ENCODE peak calls at places on chromosomes 5 and 9, in ten cellular contexts. H is CD8-positive, alpha-beta T cell; V is tibial artery; E is GM23338; O is CD8-positive, alpha-beta memory T cell; B is kidney; I is transverse colon; P is heart left ventricle; X is astrocyte of the spinal cord; D is SJSA1. Z is an unnamed sample.
A peak's percentile ranks its signal among the peaks of the same experiment; 100 is the strongest.

GRCh38 chr9:114953917-114954316 is 23.5 kb upstream of the TNFSF8 start:
- DNase-seq in H (no peak), V (peak; percentile 68), E (no peak), O (no peak), B (no peak), I (peak; percentile 18), P (peak; percentile 24), X (peak; percentile 63), D (peak; percentile 33), Z (peak; percentile 67)

GRCh38 chr5:132215329-132215728 is 12.3 kb downstream of the P4HA2 start:
- DNase-seq in H (no peak), V (peak; percentile 99), E (no peak), O (no peak), B (peak; percentile 97), I (peak; percentile 80), P (peak; percentile 93), X (peak; percentile 98), D (peak; percentile 90), Z (peak; percentile 98)

GRCh38 chr5:74240783-74241750 is 399.5 kb downstream of the ENC1 start:
- DNase-seq in H (no peak), V (no peak), E (no peak), O (no peak), B (no peak), I (no peak), P (no peak), X (no peak), D (peak; percentile 84), Z (no peak)

GRCh38 chr9:859251-859650 is 17.8 kb downstream of the DMRT1 start:
- DNase-seq in H (no peak), V (no peak), E (no peak), O (no peak), B (no peak), I (no peak), P (no peak), X (no peak), D (no peak), Z (no peak)

GRCh38 chr9:83445703-83446102 is 92.5 kb downstream of the FRMD3 start:
- DNase-seq in H (no peak), V (no peak), E (no peak), O (no peak), B (no peak), I (no peak), P (no peak), X (no peak), D (no peak), Z (no peak)

GRCh38 chr5:145854651-145855258 is 18.1 kb downstream of the GRXCR2 start:
- DNase-seq in H (no peak), V (no peak), E (no peak), O (no peak), B (no peak), I (peak; percentile 78), P (no peak), X (peak; percentile 81), D (peak; percentile 77), Z (peak; percentile 54)

GRCh38 chr5:96638566-96638965 is 23.6 kb upstream of the CAST start:
- DNase-seq in H (no peak), V (no peak), E (no peak), O (no peak), B (no peak), I (no peak), P (no peak), X (no peak), D (no peak), Z (no peak)

GRCh38 chr5:161190778-161191177 is 338.8 kb upstream of the ATP10B start:
- DNase-seq in H (no peak), V (no peak), E (no peak), O (no peak), B (no peak), I (no peak), P (no peak), X (no peak), D (no peak), Z (no peak)

GRCh38 chr9:131485206-131485605 is 17.5 kb upstream of the POMT1 start:
- DNase-seq in H (no peak), V (no peak), E (no peak), O (no peak), B (no peak), I (no peak), P (no peak), X (no peak), D (no peak), Z (no peak)

GRCh38 chr9:130685104-130685503 is 8.5 kb upstream of the EXOSC2 start:
- DNase-seq in H (no peak), V (no peak), E (no peak), O (no peak), B (no peak), I (no peak), P (no peak), X (no peak), D (no peak), Z (no peak)

GRCh38 chr5:14281746-14282181 is 138.6 kb downstream of the TRIO start:
- DNase-seq in H (no peak), V (no peak), E (no peak), O (no peak), B (no peak), I (no peak), P (no peak), X (no peak), D (no peak), Z (no peak)

GRCh38 chr9:6687180-6687579 is 41.7 kb upstream of the GLDC start:
- DNase-seq in H (no peak), V (no peak), E (no peak), O (no peak), B (no peak), I (no peak), P (no peak), X (no peak), D (no peak), Z (no peak)

GRCh38 chr9:6692433-6692832 is 46.9 kb upstream of the GLDC start:
- DNase-seq in H (no peak), V (no peak), E (no peak), O (no peak), B (no peak), I (no peak), P (no peak), X (no peak), D (no peak), Z (no peak)

GRCh38 chr9:6686396-6686795 is 40.9 kb upstream of the GLDC start:
- DNase-seq in H (no peak), V (no peak), E (no peak), O (no peak), B (no peak), I (no peak), P (no peak), X (peak; percentile 18), D (no peak), Z (peak; percentile 9)

GRCh38 chr9:6692891-6693361 is 47.4 kb upstream of the GLDC start:
- DNase-seq in H (no peak), V (no peak), E (peak; percentile 83), O (no peak), B (no peak), I (no peak), P (no peak), X (no peak), D (no peak), Z (no peak)

GRCh38 chr9:6689893-6690634 is 44.5 kb upstream of the GLDC start:
- DNase-seq in H (no peak), V (no peak), E (no peak), O (no peak), B (no peak), I (no peak), P (no peak), X (no peak), D (no peak), Z (no peak)
- H3K4me3 ChIP-seq in H (no peak overlapping the region), V (no peak overlapping the region), E (no peak overlapping the region), O (no peak overlapping the region), B (no peak overlapping the region), I (no peak overlapping the region), P (no peak overlapping the region), X (no peak overlapping the region), D (no peak overlapping the region), Z (no peak overlapping the region)

GRCh38 chr5:150847334-150847695 is 994 bp downstream of the IRGM start:
- DNase-seq in H (no peak), V (no peak), E (no peak), O (no peak), B (no peak), I (no peak), P (no peak), X (no peak), D (no peak), Z (no peak)
- H3K4me3 ChIP-seq in H (no peak overlapping the region), V (no peak overlapping the region), E (no peak overlapping the region), O (no peak overlapping the region), B (no peak overlapping the region), I (no peak overlapping the region), P (no peak overlapping the region), X (no peak overlapping the region), D (no peak overlapping the region), Z (no peak overlapping the region)

DNA sequence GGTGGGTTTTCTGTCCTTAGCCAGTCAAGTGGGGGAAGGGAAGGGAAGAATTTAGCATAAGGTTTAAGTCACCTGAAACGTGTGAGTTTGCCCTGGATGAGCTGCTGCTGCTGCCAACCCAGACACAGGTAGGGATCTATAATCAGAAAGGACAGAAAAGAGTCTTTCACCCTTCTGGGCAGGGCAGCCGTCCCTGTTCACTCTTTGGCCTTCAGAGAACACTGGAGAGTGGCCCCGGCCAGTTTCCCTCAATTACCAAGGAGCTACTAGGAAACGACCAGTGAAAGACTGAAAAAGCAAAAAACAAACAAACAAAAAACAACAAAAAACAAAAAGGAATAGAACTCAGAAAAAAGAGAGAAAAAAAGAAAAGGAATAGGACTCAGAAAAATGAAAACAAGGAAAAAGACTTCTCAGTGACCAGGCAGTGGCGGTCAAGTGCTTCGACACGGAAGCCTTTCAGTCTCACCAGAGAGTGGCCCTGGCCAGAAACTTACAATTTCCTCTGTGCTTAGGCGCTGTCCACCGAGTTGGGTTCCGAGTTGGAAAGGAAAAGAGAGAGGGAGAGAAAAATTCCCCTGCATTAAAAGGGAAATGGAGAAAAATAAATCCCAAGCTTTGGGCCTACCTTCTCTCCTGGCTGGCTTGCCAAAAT is 2.5 kb upstream of the GM2A start:
- DNase-seq in H (no peak), V (no peak), E (no peak), O (no peak), B (no peak), I (no peak), P (no peak), X (no peak), D (no peak), Z (no peak)
- H3K4me3 ChIP-seq in H (no peak overlapping the region), V (no peak overlapping the region), E (no peak overlapping the region), O (peak overlapping the region; percentile 42), B (no peak overlapping the region), I (no peak overlapping the region), P (no peak overlapping the region), X (no peak overlapping the region), D (no peak overlapping the region), Z (no peak overlapping the region)

DNA sequence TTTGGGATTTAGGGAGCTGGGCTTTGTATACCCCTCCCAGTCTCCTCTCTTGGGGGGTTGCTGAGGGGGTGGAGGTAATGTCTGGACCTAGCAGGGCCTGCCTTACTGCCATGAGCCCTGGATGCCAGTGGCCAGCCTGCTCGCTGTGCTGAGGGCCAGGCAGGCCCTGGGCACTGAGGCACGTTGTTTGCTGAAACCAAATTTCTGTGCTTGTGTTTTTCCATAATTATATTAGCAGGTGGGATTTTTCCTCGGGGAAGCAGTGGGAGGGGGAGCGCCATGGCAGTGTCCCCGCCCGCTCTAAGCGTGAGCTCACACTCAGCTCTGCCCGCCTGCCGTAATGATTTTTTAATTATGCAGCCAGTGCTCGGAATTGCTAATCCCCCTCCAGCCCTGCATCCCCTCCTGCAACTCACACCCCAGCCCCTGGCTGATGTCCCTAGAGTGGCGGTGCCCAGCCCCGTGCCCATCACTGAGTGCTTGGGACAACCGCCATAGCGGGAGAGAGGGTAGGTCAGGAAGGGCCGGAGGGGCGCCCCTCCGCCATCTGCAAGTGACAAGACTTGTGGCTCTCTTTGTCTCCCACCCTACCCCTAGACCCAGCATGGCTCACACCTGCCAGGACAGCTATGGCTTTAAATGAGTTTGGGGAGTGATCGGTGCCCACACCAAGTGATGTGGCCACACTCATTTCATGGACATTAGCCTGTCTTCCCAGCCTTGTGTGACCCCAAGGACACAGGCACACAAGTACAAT is 21.0 kb downstream of the CXXC5 start:
- DNase-seq in H (no peak), V (no peak), E (no peak), O (no peak), B (no peak), I (no peak), P (no peak), X (no peak), D (no peak), Z (no peak)
- H3K4me3 ChIP-seq in H (peak overlapping the region; percentile 68), V (peak overlapping the region; percentile 48), E (peak overlapping the region; percentile 46), O (peak overlapping the region; percentile 66), B (peak overlapping the region; percentile 49), I (no peak overlapping the region), P (peak overlapping the region; percentile 67), X (no peak overlapping the region), D (no peak overlapping the region), Z (no peak overlapping the region)